ENCODE peak calls at places on chromosome 3, in ten cellular contexts. Q, S, R, I, K, M, H, C, F and X are unnamed samples.

GRCh38 chr3:62229908-62230307 is 143.4 kb downstream of the FEZF2 start:
- DNase-seq in R (no peak), S (no peak), K (no peak), F (no peak), I (peak), Q (no peak), M (no peak), H (no peak), C (no peak), X (no peak)

GRCh38 chr3:27606537-27606936 is 115.6 kb downstream of the EOMES start:
- DNase-seq in M (no peak), S (no peak), F (no peak), K (no peak), I (no peak), C (no peak), Q (no peak), R (no peak), H (no peak), X (no peak)

GRCh38 chr3:112604536-112604935 is 36.4 kb downstream of the CCDC80 start:
- DNase-seq in R (no peak), C (peak), F (peak), S (peak), I (no peak), M (no peak), K (peak), H (no peak), Q (no peak), X (no peak)

GRCh38 chr3:94423566-94423965 is 360.7 kb downstream of the NSUN3 start:
- DNase-seq in R (no peak), C (no peak), H (no peak), K (no peak), M (no peak), Q (no peak), S (peak), F (no peak), I (no peak), X (no peak)

GRCh38 chr3:196988241-196989029 is 19.8 kb upstream of the PIGZ start:
- DNase-seq in M (no peak), S (no peak), F (no peak), K (no peak), R (peak), H (no peak), I (peak), C (no peak), Q (no peak), X (peak)

GRCh38 chr3:42696356-42697301 is 6.0 kb downstream of the HHATL start:
- DNase-seq in M (no peak), I (no peak), K (no peak), H (no peak), R (no peak), F (no peak), S (no peak), C (no peak), Q (no peak), X (peak)

GRCh38 chr3:129558772-129559564 is 16.0 kb downstream of the H1-8 start:
- DNase-seq in M (no peak), Q (no peak), I (no peak), S (peak), H (no peak), F (no peak), R (no peak), K (peak), C (peak), X (peak)

GRCh38 chr3:39222462-39222861 is 30.1 kb upstream of the XIRP1 start:
- DNase-seq in I (no peak), F (no peak), Q (no peak), C (no peak), S (no peak), R (no peak), K (no peak), M (no peak), H (no peak), X (no peak)

GRCh38 chr3:186931487-186932280 is 1.4 kb downstream of the ST6GAL1 start:
- DNase-seq in H (peak), R (no peak), Q (peak), M (peak), I (peak), S (peak), C (no peak), F (no peak), K (peak), X (peak)

GRCh38 chr3:119330858-119331257 is 36.7 kb downstream of the ARHGAP31 start:
- DNase-seq in H (no peak), C (no peak), F (no peak), Q (no peak), K (no peak), M (no peak), S (no peak), R (no peak), I (no peak), X (no peak)

GRCh38 chr3:18825586-18826157 is 322.6 kb upstream of the KCNH8 start:
- DNase-seq in R (no peak), M (no peak), H (no peak), S (no peak), K (no peak), I (no peak), F (no peak), C (no peak), Q (no peak), X (no peak)